ENCODE peak calls at places on chromosomes 13 and 19, in six cellular contexts. M is adrenal gland, G is GM12891, A is GM12892, K is Peyer's patch, X is A549. O is an unnamed sample.

GRCh38 chr19:12112701-12113100 is 27.4 kb downstream of the ZNF20 start:
- DNase-seq in M (no peak), G (no peak), A (no peak), K (no peak), X (no peak), O (no peak)

GRCh38 chr19:39413903-39414608 is 1.6 kb downstream of the PLEKHG2 start:
- DNase-seq in M (no peak), G (no peak), A (no peak), K (no peak), X (peak), O (peak)

GRCh38 chr13:98301721-98302120 is 124.7 kb upstream of the RNF113B start:
- DNase-seq in M (no peak), G (no peak), A (no peak), K (no peak), X (no peak), O (no peak)

GRCh38 chr19:39342647-39343305 is 555 bp downstream of the SAMD4B start:
- DNase-seq in M (peak), G (no peak), A (no peak), K (peak), X (no peak), O (no peak)

GRCh38 chr13:33321686-33322473 is 36.3 kb upstream of the STARD13 start:
- DNase-seq in M (no peak), G (no peak), A (no peak), K (no peak), X (no peak), O (no peak)

GRCh38 chr19:41626877-41627276 is at the start of gene CEACAM4:
- DNase-seq in M (no peak), G (no peak), A (no peak), K (no peak), X (no peak), O (no peak)

GRCh38 chr19:17831419-17831888 is 10.1 kb upstream of the INSL3 start:
- DNase-seq in M (no peak), G (no peak), A (no peak), K (no peak), X (no peak), O (no peak)

GRCh38 chr19:12194827-12195500 is 32.1 kb downstream of the ZNF136 start:
- DNase-seq in M (peak), G (no peak), A (no peak), K (peak), X (no peak), O (no peak)

GRCh38 chr19:50817941-50818858 is 5.4 kb downstream of the KLK1 start:
- DNase-seq in M (peak), G (peak), A (peak), K (peak), X (peak), O (peak)

GRCh38 chr13:28046981-28047380 is 53.4 kb downstream of the FLT3 start:
- DNase-seq in M (no peak), G (no peak), A (no peak), K (no peak), X (peak), O (no peak)

GRCh38 chr13:41675306-41675705 is 218.0 kb downstream of the RGCC start:
- DNase-seq in M (no peak), G (no peak), A (no peak), K (no peak), X (no peak), O (no peak)

GRCh38 chr13:59745395-59745788 is 418.3 kb downstream of the DIAPH3 start:
- DNase-seq in M (no peak), G (no peak), A (no peak), K (no peak), X (no peak), O (no peak)

GRCh38 chr19:38880076-38880881 is 2.2 kb upstream of the RINL start:
- DNase-seq in M (no peak), G (no peak), A (no peak), K (no peak), X (no peak), O (no peak)

GRCh38 chr19:40231544-40232424 is 5.3 kb upstream of the CCNP start:
- DNase-seq in M (no peak), G (no peak), A (no peak), K (no peak), X (no peak), O (peak)

GRCh38 chr13:24651718-24652345 is 28.4 kb upstream of the ATP12A start:
- DNase-seq in M (no peak), G (no peak), A (no peak), K (peak), X (no peak), O (no peak)

GRCh38 chr13:89465366-89465765 is 1794.2 kb downstream of the SLITRK5 start:
- DNase-seq in M (no peak), G (no peak), A (no peak), K (no peak), X (no peak), O (no peak)

GRCh38 chr13:28819748-28820098 is 416 bp upstream of the MTUS2 start:
- DNase-seq in M (peak), G (peak), A (peak), K (no peak), X (peak), O (peak)

GRCh38 chr13:80133631-80134083 is 207.3 kb downstream of the SPRY2 start:
- DNase-seq in M (no peak), G (no peak), A (no peak), K (no peak), X (no peak), O (no peak)

GRCh38 chr19:31232871-31233270 is 116.4 kb downstream of the TSHZ3 start:
- DNase-seq in M (no peak), G (no peak), A (no peak), K (no peak), X (no peak), O (no peak)

GRCh38 chr19:31231181-31231580 is 118.1 kb downstream of the TSHZ3 start:
- DNase-seq in M (no peak), G (no peak), A (no peak), K (no peak), X (no peak), O (no peak)

GRCh38 chr19:31233288-31233687 is 115.9 kb downstream of the TSHZ3 start:
- DNase-seq in M (no peak), G (no peak), A (no peak), K (no peak), X (no peak), O (no peak)

GRCh38 chr19:31232220-31232619 is 117.0 kb downstream of the TSHZ3 start:
- DNase-seq in M (no peak), G (no peak), A (no peak), K (no peak), X (no peak), O (no peak)

DNA sequence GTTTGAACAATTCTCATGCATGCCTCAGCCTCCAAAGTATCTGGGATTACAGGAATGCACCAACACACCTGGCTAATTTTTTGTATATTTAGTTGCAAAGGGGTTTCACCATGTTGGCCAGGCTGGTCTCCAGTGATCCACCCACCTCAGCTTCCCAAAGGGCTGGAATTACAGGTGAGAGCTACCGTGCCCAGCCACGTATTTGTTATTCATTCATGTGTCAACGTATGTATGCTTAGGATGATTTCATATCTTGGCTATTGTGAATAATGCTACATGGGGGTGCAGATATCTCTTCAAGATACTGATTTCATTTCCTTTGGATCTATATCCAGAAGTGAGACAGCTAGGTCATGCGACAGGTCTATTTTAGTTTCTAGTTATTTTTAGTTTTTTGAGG is 113.4 kb downstream of the TSHZ3 start:
- DNase-seq in M (no peak), G (no peak), A (no peak), K (no peak), X (no peak), O (no peak)
- TF ChIP-seq POLR2A in M (no peak), G (no peak), A (no peak), K (no peak), X (no peak), O (no peak)

GRCh38 chr19:48170817-48171347 is 402 bp downstream of the ZSWIM9 start:
- DNase-seq in M (no peak), G (no peak), A (no peak), K (no peak), X (no peak), O (peak)

GRCh38 chr19:48169585-48169973 is 565 bp downstream of the LIG1 start:
- DNase-seq in M (peak), G (peak), A (peak), K (peak), X (peak), O (peak)

GRCh38 chr19:48171584-48172170 is 1.2 kb downstream of the ZSWIM9 start:
- DNase-seq in M (no peak), G (no peak), A (no peak), K (no peak), X (no peak), O (no peak)

GRCh38 chr19:48168689-48169088 is 1.5 kb downstream of the LIG1 start:
- DNase-seq in M (no peak), G (no peak), A (no peak), K (no peak), X (no peak), O (no peak)

DNA sequence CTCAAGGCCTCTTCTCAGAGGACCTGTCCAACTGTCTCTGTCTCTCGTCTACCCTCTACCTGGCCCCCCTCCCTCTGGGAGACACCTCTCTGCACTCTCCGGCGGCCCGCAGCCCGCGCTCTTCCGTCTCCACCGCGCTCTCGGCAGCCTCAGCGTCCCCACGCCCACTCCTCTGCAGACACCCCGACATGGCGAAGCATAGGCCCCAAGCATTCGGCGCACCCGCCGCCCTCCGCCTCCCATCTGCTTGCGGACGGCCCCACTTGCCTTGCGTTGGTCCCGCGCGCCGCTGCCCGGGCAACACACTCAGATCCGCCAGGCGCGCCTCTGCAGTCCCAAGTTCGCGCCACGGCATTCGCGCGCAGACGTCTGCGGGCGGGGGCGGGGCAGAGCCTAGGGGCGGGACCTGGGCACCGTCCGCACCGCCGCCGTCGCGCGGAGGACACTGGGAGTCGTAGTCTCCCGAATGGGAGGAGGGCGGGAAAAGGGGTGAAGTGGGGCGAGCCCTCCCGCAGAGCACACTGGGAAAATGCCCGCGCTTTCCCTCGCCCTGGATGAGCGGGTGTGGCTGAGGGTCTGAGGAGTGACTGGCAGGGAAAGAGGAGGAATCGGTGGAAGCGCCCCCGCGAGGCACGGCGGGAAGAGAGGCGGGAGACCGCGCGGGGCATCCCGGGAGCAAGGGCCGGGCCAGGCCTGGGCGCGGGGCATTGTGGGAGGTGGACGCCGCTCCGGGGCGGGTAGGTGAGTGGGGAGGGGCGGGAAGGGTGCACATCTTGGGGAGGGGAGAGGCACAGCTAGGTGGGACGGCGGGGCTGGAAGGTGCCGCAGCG is at the start of the genes LIG1 and ZSWIM9:
- DNase-seq in M (peak), G (peak), A (peak), K (peak), X (peak), O (peak)
- TF ChIP-seq POLR2A in M (no peak), G (no peak), A (peak), K (peak), X (peak), O (peak)

GRCh38 chr19:35908977-35909683 is 1.0 kb upstream of the TYROBP start:
- DNase-seq in M (peak), G (no peak), A (no peak), K (peak), X (no peak), O (peak)
- TF ChIP-seq POLR2A in M (no peak), G (no peak), A (no peak), K (no peak), X (no peak), O (no peak)

GRCh38 chr19:1657632-1658445 is 5.4 kb upstream of the TCF3 start:
- DNase-seq in M (no peak), G (no peak), A (no peak), K (no peak), X (no peak), O (no peak)
- TF ChIP-seq POLR2A in M (no peak), G (no peak), A (no peak), K (no peak), X (no peak), O (no peak)

DNA sequence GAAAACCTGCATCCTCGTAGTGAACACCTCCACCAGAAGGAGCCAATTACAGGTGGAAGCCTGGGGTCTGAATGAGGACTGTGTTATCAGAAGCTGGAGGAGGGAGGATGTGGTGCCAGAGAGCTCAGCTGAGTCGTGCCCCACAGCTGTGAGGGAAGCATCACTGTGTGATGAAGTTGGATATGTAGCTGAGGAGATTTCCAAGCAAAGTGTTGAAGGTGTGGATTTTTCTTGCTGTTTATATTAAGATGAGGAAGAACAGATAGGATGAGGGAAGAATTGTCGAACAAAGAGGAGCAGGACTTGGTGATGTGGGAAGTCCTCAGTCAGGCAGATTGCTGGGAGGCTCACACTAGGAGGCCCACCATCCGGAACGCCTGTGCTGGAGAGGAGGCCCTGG is 4.4 kb downstream of the RAB20 start:
- DNase-seq in M (no peak), G (no peak), A (no peak), K (no peak), X (no peak), O (no peak)
- TF ChIP-seq POLR2A in M (no peak), G (no peak), A (no peak), K (no peak), X (no peak), O (no peak)